ENCODE peak calls at places on chromosomes 7 and 10, in eight cellular contexts. D is GM23248; C is Peyer's patch; L is naive thymus-derived CD4-positive, alpha-beta T cell; R is thyroid gland; N is ovary; S is IMR-90; T is effector memory CD4-positive, alpha-beta T cell. Q is an unnamed sample.

GRCh38 chr7:39749177-39749576 is 125.8 kb downstream of the RALA start:
- DNase-seq in D (peak; percentile 85), C (no peak), L (no peak), R (no peak), N (no peak), S (peak; percentile 88), T (no peak), Q (no peak)

GRCh38 chr7:1136841-1137516 is 23.0 kb downstream of the ZFAND2A start:
- DNase-seq in D (peak; percentile 19), C (no peak), L (no peak), R (no peak), N (no peak), S (no peak), T (no peak), Q (no peak)

GRCh38 chr7:25666671-25667060 is 438.4 kb upstream of the NPVF start:
- DNase-seq in D (no peak), C (no peak), L (no peak), R (no peak), N (no peak), S (no peak), T (no peak), Q (no peak)

GRCh38 chr7:138679793-138680192 is 21.4 kb downstream of the SVOPL start:
- DNase-seq in D (no peak), C (no peak), L (no peak), R (no peak), N (no peak), S (no peak), T (no peak), Q (no peak)

GRCh38 chr7:98852826-98853225 is 17.0 kb downstream of the TMEM130 start:
- DNase-seq in D (peak; percentile 18), C (no peak), L (no peak), R (no peak), N (no peak), S (peak; percentile 54), T (no peak), Q (no peak)

GRCh38 chr7:7803597-7804229 is 85.3 kb upstream of the RPA3 start:
- DNase-seq in D (no peak), C (no peak), L (no peak), R (no peak), N (no peak), S (no peak), T (no peak), Q (no peak)

GRCh38 chr7:27095897-27096755 is at the start of gene HOXA1:
- DNase-seq in D (peak; percentile 98), C (peak; percentile 81), L (peak; percentile 67), R (peak; percentile 31), N (peak; percentile 75), S (peak; percentile 95), T (peak; percentile 62), Q (peak; percentile 75)

GRCh38 chr10:299969-300368 is 164.7 kb downstream of the ZMYND11 start:
- DNase-seq in D (no peak), C (no peak), L (no peak), R (no peak), N (no peak), S (no peak), T (no peak), Q (no peak)

GRCh38 chr10:30786131-30786530 is 156.6 kb upstream of the LYZL2 start:
- DNase-seq in D (peak; percentile 84), C (no peak), L (no peak), R (peak; percentile 37), N (no peak), S (peak; percentile 58), T (no peak), Q (no peak)

GRCh38 chr7:94374721-94375120 is 20.0 kb upstream of the COL1A2 start:
- DNase-seq in D (peak; percentile 62), C (no peak), L (no peak), R (no peak), N (no peak), S (no peak), T (no peak), Q (no peak)

GRCh38 chr7:140685407-140686087 is 11.0 kb upstream of the NDUFB2 start:
- DNase-seq in D (no peak), C (no peak), L (no peak), R (no peak), N (no peak), S (no peak), T (no peak), Q (no peak)

DNA sequence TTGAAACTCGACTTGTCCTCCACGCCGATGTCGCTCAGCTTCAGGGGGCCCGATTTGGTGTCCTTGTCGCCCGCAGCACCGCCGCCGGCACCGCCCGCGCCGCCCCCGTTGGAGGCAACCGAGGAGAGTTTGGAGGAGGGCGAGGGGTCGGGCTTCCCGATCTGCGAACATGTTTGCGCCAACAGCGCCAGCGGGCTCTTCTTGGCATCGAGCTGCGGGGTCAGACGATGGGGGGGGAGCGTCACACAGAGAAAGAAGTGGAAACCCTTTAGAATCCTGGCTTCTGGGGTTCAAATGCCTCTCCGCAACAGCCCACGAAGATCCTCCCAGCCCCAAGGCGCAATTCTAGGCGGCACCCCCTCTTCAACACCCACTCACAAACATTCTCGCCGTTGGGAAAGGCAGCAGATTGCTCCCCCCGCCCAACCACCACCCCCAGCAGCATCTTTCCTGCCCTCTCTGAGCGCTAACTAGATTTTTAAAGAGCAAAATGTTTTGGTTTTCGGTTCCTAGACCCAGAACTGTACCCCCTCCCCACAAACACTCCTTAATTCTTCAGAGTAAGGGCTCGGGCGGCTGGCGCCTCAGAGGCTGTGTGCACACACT is 1.3 kb downstream of the ZNF503 start:
- DNase-seq in D (peak; percentile 69), C (no peak), L (no peak), R (peak; percentile 42), N (peak; percentile 67), S (no peak), T (no peak), Q (no peak)
- H3K27ac ChIP-seq in D (peak overlapping the region; percentile 92), C (peak overlapping the region; percentile 98), L (no peak overlapping the region), R (peak overlapping the region; percentile 98), N (peak overlapping the region; percentile 98), S (peak overlapping the region; percentile 100), T (no peak overlapping the region), Q (no peak overlapping the region)

DNA sequence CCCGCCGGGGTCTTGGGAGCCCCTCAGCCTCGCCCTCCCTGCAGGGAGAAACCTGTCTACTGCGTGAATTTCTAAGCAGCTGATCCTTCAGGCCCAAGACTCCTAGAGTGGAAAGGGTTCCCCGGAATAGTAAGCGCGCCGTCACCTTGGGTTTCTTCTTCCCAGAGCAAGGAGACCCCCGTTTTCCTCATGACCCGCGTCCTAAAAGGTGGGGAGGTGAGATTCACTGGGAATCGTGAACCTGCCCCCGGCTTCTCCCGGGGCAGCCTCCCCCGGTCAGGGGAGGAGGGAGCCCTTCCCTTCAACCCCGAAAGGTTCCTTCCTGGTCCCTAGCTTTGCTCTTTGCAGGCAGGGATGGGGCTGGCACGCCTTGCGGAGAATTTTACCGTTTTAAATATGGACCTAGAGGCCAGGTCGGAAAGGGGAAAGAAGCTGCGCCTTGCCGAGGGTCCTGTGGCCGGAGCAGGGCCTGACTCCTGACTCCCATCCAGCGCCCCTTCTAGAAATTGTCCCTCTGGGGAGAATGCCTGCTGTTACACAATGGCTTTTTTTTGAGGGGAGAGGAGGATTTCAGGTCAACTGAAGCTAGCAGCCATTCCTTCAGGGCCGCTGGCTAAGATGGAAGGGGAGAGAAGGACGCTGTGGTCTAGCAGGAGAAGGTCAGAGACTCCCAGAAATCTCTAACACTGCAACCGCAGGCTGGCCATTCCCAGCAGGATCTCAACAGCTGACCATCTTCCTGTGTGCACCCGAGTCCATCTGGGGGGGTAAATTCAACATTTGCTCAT is 11.6 kb upstream of the MNX1 start:
- DNase-seq in D (no peak), C (no peak), L (no peak), R (no peak), N (no peak), S (no peak), T (no peak), Q (no peak)
- H3K27me3 ChIP-seq in D (peaks cover 100% of the 10 kb centered on the region), C (no peaks in the 10 kb centered on the region), L (peaks cover 6% of the 10 kb centered on the region), R (peaks cover 61% of the 10 kb centered on the region), N (no peaks in the 10 kb centered on the region), S (peaks cover 79% of the 10 kb centered on the region), T (peaks cover 52% of the 10 kb centered on the region), Q (peaks cover 51% of the 10 kb centered on the region)

GRCh38 chr7:80724249-80724871 is 85.9 kb downstream of the CD36 start:
- DNase-seq in D (peak; percentile 86), C (no peak), L (no peak), R (peak; percentile 25), N (no peak), S (peak; percentile 89), T (no peak), Q (no peak)

GRCh38 chr7:80722596-80723141 is 84.2 kb downstream of the CD36 start:
- DNase-seq in D (peak; percentile 99), C (no peak), L (no peak), R (no peak), N (peak; percentile 33), S (peak; percentile 100), T (no peak), Q (no peak)

GRCh38 chr7:80725181-80725611 is 86.8 kb downstream of the CD36 start:
- DNase-seq in D (peak; percentile 29), C (no peak), L (no peak), R (no peak), N (no peak), S (no peak), T (no peak), Q (no peak)

GRCh38 chr7:80719261-80719660 is 80.8 kb downstream of the CD36 start:
- DNase-seq in D (peak; percentile 88), C (no peak), L (no peak), R (no peak), N (no peak), S (peak; percentile 77), T (no peak), Q (no peak)

GRCh38 chr7:80721880-80722595 is 83.6 kb downstream of the CD36 start:
- DNase-seq in D (peak; percentile 93), C (no peak), L (no peak), R (no peak), N (peak; percentile 25), S (peak; percentile 92), T (no peak), Q (no peak)
- H3K4me1 ChIP-seq in D (peaks cover 71% of the 10 kb centered on the region), C (no peaks in the 10 kb centered on the region), L (no peaks in the 10 kb centered on the region), R (peaks cover 8% of the 10 kb centered on the region), N (peaks cover 2% of the 10 kb centered on the region), S (peaks cover 12% of the 10 kb centered on the region), T (no peaks in the 10 kb centered on the region), Q (no peaks in the 10 kb centered on the region)

GRCh38 chr10:79316671-79317431 is 30.4 kb upstream of the PPIF start:
- DNase-seq in D (peak; percentile 42), C (peak; percentile 44), L (no peak), R (no peak), N (peak; percentile 19), S (peak; percentile 29), T (no peak), Q (no peak)
- H3K27ac ChIP-seq in D (peak overlapping the region; percentile 79), C (no peak overlapping the region), L (no peak overlapping the region), R (peak overlapping the region; percentile 0), N (no peak overlapping the region), S (peak overlapping the region; percentile 72), T (no peak overlapping the region), Q (no peak overlapping the region)

Q was measured in CD8-positive, alpha-beta memory T cell.